ENCODE peak calls at places on chromosomes 16 and 17, in seven cellular contexts. E is H9, G is GM23338, K is pancreas, V is lower leg skin, H is mucosa of descending colon, D is brain microvascular endothelial cell. P is an unnamed sample.

GRCh38 chr17:29615048-29615385 is 7.7 kb downstream of the CORO6 start:
- DNase-seq in E (no peak), G (peak), K (no peak), V (peak), H (peak), D (no peak), P (no peak)

GRCh38 chr16:3058173-3059030 is 7.0 kb upstream of the IL32 start:
- DNase-seq in E (peak), G (peak), K (peak), V (no peak), H (peak), D (no peak), P (no peak)

GRCh38 chr16:73177896-73178295 is 130.0 kb upstream of the ZFHX3 start:
- DNase-seq in E (no peak), G (no peak), K (no peak), V (no peak), H (no peak), D (no peak), P (no peak)

GRCh38 chr17:49843774-49844350 is 4.0 kb downstream of the TAC4 start:
- DNase-seq in E (peak), G (peak), K (no peak), V (no peak), H (no peak), D (no peak), P (no peak)

GRCh38 chr17:44972953-44973352 is 4.8 kb upstream of the C1QL1 start:
- DNase-seq in E (no peak), G (no peak), K (no peak), V (no peak), H (no peak), D (peak), P (no peak)

GRCh38 chr16:57386381-57386951 is 14.2 kb downstream of the CX3CL1 start:
- DNase-seq in E (no peak), G (no peak), K (no peak), V (no peak), H (no peak), D (peak), P (no peak)

GRCh38 chr16:31184888-31185287 is 4.9 kb downstream of the FUS start:
- DNase-seq in E (no peak), G (no peak), K (no peak), V (no peak), H (no peak), D (no peak), P (no peak)

GRCh38 chr16:85169333-85170065 is 57.2 kb upstream of the CIBAR2 start:
- DNase-seq in E (no peak), G (no peak), K (no peak), V (no peak), H (peak), D (no peak), P (no peak)

GRCh38 chr17:27570578-27570914 is 60.4 kb upstream of the LGALS9 start:
- DNase-seq in E (no peak), G (no peak), K (no peak), V (no peak), H (no peak), D (no peak), P (no peak)

GRCh38 chr17:64964796-64965195 is 45.5 kb upstream of the LRRC37A3 start:
- DNase-seq in E (no peak), G (no peak), K (no peak), V (no peak), H (no peak), D (no peak), P (no peak)

GRCh38 chr17:14396542-14396941 is 95.7 kb downstream of the HS3ST3B1 start:
- DNase-seq in E (no peak), G (no peak), K (no peak), V (no peak), H (no peak), D (peak), P (no peak)

GRCh38 chr16:71626018-71626857 is at the start of gene MARVELD3:
- DNase-seq in E (peak), G (peak), K (peak), V (peak), H (peak), D (no peak), P (peak)

GRCh38 chr16:6193718-6194117 is 1096.1 kb upstream of the EEF2KMT start:
- DNase-seq in E (peak), G (peak), K (no peak), V (no peak), H (no peak), D (peak), P (no peak)

GRCh38 chr17:80173916-80174315 is 4.1 kb downstream of the CARD14 start:
- DNase-seq in E (no peak), G (no peak), K (no peak), V (no peak), H (no peak), D (no peak), P (no peak)

GRCh38 chr17:57622886-57623433 is 122.1 kb downstream of the CCDC182 start:
- DNase-seq in E (no peak), G (no peak), K (no peak), V (no peak), H (no peak), D (peak), P (no peak)

GRCh38 chr17:75504347-75505151 is 10.8 kb downstream of the CASKIN2 start:
- DNase-seq in E (peak), G (peak), K (no peak), V (no peak), H (peak), D (no peak), P (no peak)

GRCh38 chr17:19327039-19327776 is 35.3 kb downstream of the B9D1 start:
- DNase-seq in E (no peak), G (no peak), K (no peak), V (no peak), H (no peak), D (peak), P (no peak)

GRCh38 chr16:15509593-15510520 is 75.5 kb downstream of the BMERB1 start:
- DNase-seq in E (no peak), G (peak), K (no peak), V (no peak), H (no peak), D (peak), P (no peak)

GRCh38 chr16:3143598-3144330 is 8.9 kb downstream of the ZNF213 start:
- DNase-seq in E (no peak), G (no peak), K (no peak), V (no peak), H (peak), D (no peak), P (no peak)

GRCh38 chr17:29131814-29132682 is 48.1 kb downstream of the MYO18A start:
- DNase-seq in E (no peak), G (no peak), K (no peak), V (no peak), H (no peak), D (no peak), P (no peak)

GRCh38 chr17:28370744-28371103 is 617 bp upstream of the VTN start:
- DNase-seq in E (no peak), G (no peak), K (no peak), V (no peak), H (no peak), D (no peak), P (no peak)

GRCh38 chr17:36132421-36132831 is 28.8 kb downstream of the CCL4 start:
- DNase-seq in E (no peak), G (no peak), K (no peak), V (no peak), H (no peak), D (no peak), P (no peak)

GRCh38 chr16:50836121-50836541 is 94.2 kb downstream of the CYLD start:
- DNase-seq in E (no peak), G (no peak), K (no peak), V (peak), H (no peak), D (no peak), P (no peak)

GRCh38 chr17:7445011-7445927 is at the start of gene CHRNB1:
- DNase-seq in E (peak), G (peak), K (peak), V (peak), H (peak), D (no peak), P (peak)
- TF ChIP-seq CTCF in E (peak), G (peak), K (no peak), V (no peak), H (no peak), D (peak), P (no peak)

GRCh38 chr16:28259091-28259780 is 33.1 kb upstream of the SBK1 start:
- DNase-seq in E (no peak), G (no peak), K (no peak), V (no peak), H (no peak), D (no peak), P (no peak)
- TF ChIP-seq CTCF in E (no peak), G (no peak), K (no peak), V (no peak), H (no peak), D (no peak), P (no peak)

GRCh38 chr16:24129412-24129918 is 126.7 kb upstream of the CACNG3 start:
- DNase-seq in E (no peak), G (no peak), K (no peak), V (no peak), H (no peak), D (no peak), P (no peak)
- TF ChIP-seq CTCF in E (no peak), G (no peak), K (no peak), V (no peak), H (no peak), D (no peak), P (no peak)

GRCh38 chr17:41689497-41690299 is 1.0 kb downstream of the EIF1 start:
- DNase-seq in E (no peak), G (peak), K (no peak), V (no peak), H (no peak), D (peak), P (no peak)

GRCh38 chr17:41688641-41689496 is at the start of gene EIF1:
- DNase-seq in E (peak), G (peak), K (peak), V (peak), H (peak), D (peak), P (peak)

GRCh38 chr17:41690497-41690896 is 1.8 kb downstream of the EIF1 start:
- DNase-seq in E (no peak), G (no peak), K (no peak), V (no peak), H (no peak), D (no peak), P (no peak)

GRCh38 chr17:41691031-41691777 is 2.5 kb downstream of the EIF1 start:
- DNase-seq in E (no peak), G (no peak), K (no peak), V (no peak), H (no peak), D (no peak), P (no peak)

DNA sequence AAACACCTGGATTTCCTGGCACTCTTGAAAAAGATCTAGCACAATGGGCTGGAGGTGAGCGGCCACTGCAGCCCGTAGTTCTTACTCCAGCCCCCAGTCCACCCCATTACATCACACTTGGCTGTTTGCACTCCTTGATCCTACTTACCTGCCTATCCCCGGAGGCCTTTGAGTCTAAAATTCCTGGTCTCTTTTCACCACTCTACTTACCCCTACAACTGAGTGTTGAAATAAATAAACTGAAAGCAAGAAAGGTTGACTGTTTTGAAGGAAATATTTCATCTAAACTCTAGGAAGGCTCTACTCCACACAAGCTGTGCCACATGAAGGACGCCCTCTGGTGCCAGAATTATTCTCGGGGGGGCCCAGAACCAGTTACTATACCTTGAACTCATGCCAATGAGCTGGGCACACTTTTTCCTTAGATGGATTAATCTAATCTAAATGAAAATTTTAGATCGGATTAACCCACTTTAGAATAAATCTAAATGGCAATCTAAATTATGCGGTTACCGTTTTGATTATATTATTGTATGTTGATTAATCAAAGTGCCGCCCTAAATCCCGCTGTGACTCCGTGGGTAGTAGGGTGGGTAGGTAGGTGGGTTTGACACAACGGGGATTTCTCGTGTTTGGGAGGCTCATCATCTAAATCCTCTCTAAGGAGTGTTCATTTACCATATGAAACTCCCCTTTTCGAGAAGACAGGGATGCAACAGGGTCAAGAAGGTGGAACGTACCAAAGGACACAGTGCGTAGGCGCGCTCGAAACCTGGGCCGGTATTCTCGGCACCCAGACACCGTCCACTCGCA is 651 bp upstream of the EIF1 start:
- DNase-seq in E (no peak), G (peak), K (peak), V (no peak), H (peak), D (no peak), P (no peak)
- TF ChIP-seq CTCF in E (peak), G (peak), K (no peak), V (no peak), H (no peak), D (peak), P (no peak)

DNA sequence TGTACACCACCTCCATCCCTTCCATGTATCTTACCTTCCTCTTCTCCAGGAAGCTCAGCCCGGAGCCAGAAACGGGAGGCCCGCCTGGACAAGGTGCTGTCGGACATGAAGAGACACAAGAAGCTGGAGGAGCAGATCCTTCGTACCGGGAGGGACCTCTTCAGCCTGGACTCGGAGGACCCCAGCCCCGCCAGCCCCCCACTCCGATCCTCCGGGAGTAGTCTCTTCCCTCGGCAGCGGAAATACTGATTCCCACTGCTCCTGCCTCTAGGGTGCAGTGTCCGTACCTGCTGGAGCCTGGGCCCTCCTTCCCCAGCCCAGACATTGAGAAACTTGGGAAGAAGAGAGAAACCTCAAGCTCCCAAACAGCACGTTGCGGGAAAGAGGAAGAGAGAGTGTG is 756 bp upstream of the MVP start:
- DNase-seq in E (no peak), G (no peak), K (no peak), V (no peak), H (peak), D (no peak), P (no peak)
- TF ChIP-seq CTCF in E (peak), G (peak), K (no peak), V (no peak), H (peak), D (peak), P (no peak)

DNA sequence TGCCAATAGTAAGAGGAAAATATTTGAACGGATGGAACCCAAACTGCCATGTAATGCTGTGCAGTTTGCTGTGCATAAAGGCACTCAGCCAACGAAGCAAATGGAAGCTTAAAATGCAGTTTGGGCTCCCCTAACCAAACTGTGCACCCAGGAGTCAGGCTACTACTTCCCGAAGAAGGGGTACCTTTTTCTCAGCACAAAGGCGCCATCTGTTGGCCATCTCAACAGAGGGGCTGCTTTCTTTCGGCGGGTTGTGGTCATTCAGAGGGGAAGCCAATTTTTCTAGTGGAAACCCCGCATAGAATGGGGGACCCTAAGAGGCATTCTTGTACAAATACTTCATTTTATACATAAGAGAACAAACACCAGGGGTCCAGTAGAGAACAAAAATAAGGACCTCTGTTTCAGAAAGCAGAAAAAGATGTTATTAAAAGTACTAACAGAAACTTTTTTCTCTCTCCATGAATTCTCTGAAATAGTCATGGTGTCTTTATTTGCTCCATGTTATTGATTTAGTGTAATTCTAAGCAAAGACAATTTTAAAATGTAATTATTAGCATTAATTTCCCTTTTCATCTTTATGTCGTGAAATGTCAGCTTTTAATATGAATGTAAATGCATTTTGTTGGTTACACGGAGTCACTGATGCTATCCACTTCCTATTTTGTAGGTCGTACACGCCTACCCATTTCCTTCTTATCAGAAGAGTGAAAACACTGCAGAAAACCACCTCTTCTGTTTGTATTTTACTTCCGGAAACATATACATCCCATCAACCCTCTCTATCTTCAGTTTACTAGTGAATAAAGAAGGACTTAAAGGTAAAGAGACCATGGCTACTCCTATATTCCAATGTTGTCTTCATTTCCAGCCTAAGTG is 453.3 kb downstream of the KCNJ2 start:
- DNase-seq in E (peak), G (peak), K (peak), V (no peak), H (no peak), D (peak), P (peak)
- TF ChIP-seq CTCF in E (peak), G (peak), K (no peak), V (no peak), H (no peak), D (peak), P (peak)